ENCODE peak calls at places on chromosomes 11 and 22, in four cellular contexts. U, W, M and B are unnamed samples.

GRCh38 chr22:33766056-33766455 is 154.2 kb downstream of the LARGE1 start:
- DNase-seq in W (no peak), M (no peak), U (no peak), B (no peak)

GRCh38 chr22:45009881-45010531 is at the start of gene PHF21B:
- DNase-seq in U (peak), W (peak), M (peak), B (peak)

GRCh38 chr11:43937434-43938411 is 4.7 kb upstream of the C11orf96 start:
- DNase-seq in M (no peak), W (no peak), U (peak), B (no peak)

GRCh38 chr11:66782726-66783125 is 53.7 kb upstream of the SPTBN2 start:
- DNase-seq in U (no peak), W (no peak), M (no peak), B (no peak)

GRCh38 chr11:77065878-77066228 is 918 bp upstream of the CAPN5 start:
- DNase-seq in W (no peak), U (peak), M (no peak), B (no peak)

GRCh38 chr11:13335319-13335718 is 57.7 kb downstream of the BMAL1 start:
- DNase-seq in M (peak), U (peak), W (peak), B (no peak)

GRCh38 chr22:49396817-49397216 is 430.9 kb downstream of the BRD1 start:
- DNase-seq in M (no peak), W (no peak), U (no peak), B (no peak)

GRCh38 chr22:21632237-21632895 is at the start of gene CCDC116:
- DNase-seq in U (no peak), M (peak), W (peak), B (peak)

GRCh38 chr11:123404626-123405025 is 25.4 kb upstream of the GRAMD1B start:
- DNase-seq in W (no peak), U (peak), M (no peak), B (no peak)

GRCh38 chr11:115500547-115501503 is 3.4 kb downstream of the CADM1 start:
- DNase-seq in U (no peak), W (peak), M (no peak), B (no peak)

GRCh38 chr22:19596680-19597398 is 72.6 kb upstream of the CLDN5 start:
- DNase-seq in U (no peak), M (no peak), W (peak), B (no peak)

GRCh38 chr11:11304572-11304971 is 48.5 kb downstream of the CSNK2A3 start:
- DNase-seq in W (no peak), M (no peak), U (no peak), B (no peak)

GRCh38 chr11:121524233-121524631 is 71.5 kb upstream of the SORL1-AS1 start:
- DNase-seq in U (no peak), W (peak), M (no peak), B (no peak)

GRCh38 chr11:132234878-132235277 is 864.5 kb downstream of the NTM start:
- DNase-seq in W (no peak), U (peak), M (no peak), B (no peak)

GRCh38 chr11:112652786-112653390 is 308.3 kb upstream of the NCAM1 start:
- DNase-seq in U (peak), W (no peak), M (no peak), B (no peak)

GRCh38 chr22:37126882-37127281 is 17.4 kb upstream of the TMPRSS6 start:
- DNase-seq in W (no peak), U (no peak), M (no peak), B (no peak)

GRCh38 chr22:37563153-37564081 is 3.1 kb downstream of the CDC42EP1 start:
- DNase-seq in U (peak), W (no peak), M (no peak), B (peak)

GRCh38 chr22:26143801-26144325 is 25.4 kb upstream of the SEZ6L start:
- DNase-seq in W (no peak), M (no peak), U (no peak), B (no peak)

GRCh38 chr11:70788247-70789022 is 390.1 kb downstream of the CTTN start:
- DNase-seq in W (peak), U (peak), M (no peak), B (no peak)

GRCh38 chr11:36449566-36450390 is 60.3 kb downstream of the TRAF6 start:
- DNase-seq in M (no peak), W (no peak), U (no peak), B (no peak)

GRCh38 chr22:38069372-38070249 is 12.4 kb downstream of the PICK1 start:
- DNase-seq in W (no peak), U (no peak), M (no peak), B (no peak)